ENCODE peak calls at places on chromosomes 4 and X, in four cellular contexts. I is WTC11, L is HepG2, A is GM12878. V is an unnamed sample.

GRCh38 chr4:141352775-141353544 is 132.3 kb downstream of the ZNF330 start:
- DNase-seq in I (no peak), L (no peak), A (no peak), V (peak)

GRCh38 chrX:152138388-152138784 is at the start of gene MAGEA10:
- DNase-seq in I (no peak), L (no peak), A (no peak), V (no peak)

GRCh38 chrX:115362334-115363095 is 73.0 kb downstream of the LUZP4 start:
- DNase-seq in I (no peak), L (no peak), A (no peak), V (no peak)

GRCh38 chr4:67131224-67131623 is 414.1 kb downstream of the CENPC start:
- DNase-seq in I (no peak), L (no peak), A (no peak), V (no peak)

GRCh38 chrX:102651242-102651967 is at the start of gene GPRASP1:
- DNase-seq in I (peak), L (no peak), A (no peak), V (no peak)

GRCh38 chr4:118772149-118773081 is 63.5 kb downstream of the SEC24D start:
- DNase-seq in I (no peak), L (peak), A (no peak), V (peak)

GRCh38 chrX:85379174-85379907 is at the start of gene POF1B:
- DNase-seq in I (no peak), L (no peak), A (peak), V (no peak)

GRCh38 chrX:10014462-10015373 is 47.6 kb downstream of the CLDN34 start:
- DNase-seq in I (peak), L (peak), A (no peak), V (peak)

GRCh38 chrX:120380699-120381098 is 18.8 kb downstream of the ATP1B4 start:
- DNase-seq in I (no peak), L (peak), A (no peak), V (peak)

GRCh38 chr4:57020467-57021101 is 41.9 kb downstream of the POLR2B start:
- DNase-seq in I (no peak), L (no peak), A (no peak), V (no peak)

GRCh38 chr4:156676116-156676851 is 295.3 kb downstream of the PDGFC start:
- DNase-seq in I (no peak), L (no peak), A (no peak), V (no peak)

GRCh38 chrX:130012683-130013082 is 30.2 kb downstream of the BCORL1 start:
- DNase-seq in I (no peak), L (no peak), A (no peak), V (no peak)

GRCh38 chrX:130014356-130014755 is 31.9 kb downstream of the BCORL1 start:
- DNase-seq in I (no peak), L (no peak), A (no peak), V (no peak)

GRCh38 chrX:130005408-130005807 is 23.0 kb downstream of the BCORL1 start:
- DNase-seq in I (no peak), L (no peak), A (no peak), V (no peak)

GRCh38 chrX:130013661-130014060 is 31.2 kb downstream of the BCORL1 start:
- DNase-seq in I (no peak), L (no peak), A (no peak), V (no peak)

DNA sequence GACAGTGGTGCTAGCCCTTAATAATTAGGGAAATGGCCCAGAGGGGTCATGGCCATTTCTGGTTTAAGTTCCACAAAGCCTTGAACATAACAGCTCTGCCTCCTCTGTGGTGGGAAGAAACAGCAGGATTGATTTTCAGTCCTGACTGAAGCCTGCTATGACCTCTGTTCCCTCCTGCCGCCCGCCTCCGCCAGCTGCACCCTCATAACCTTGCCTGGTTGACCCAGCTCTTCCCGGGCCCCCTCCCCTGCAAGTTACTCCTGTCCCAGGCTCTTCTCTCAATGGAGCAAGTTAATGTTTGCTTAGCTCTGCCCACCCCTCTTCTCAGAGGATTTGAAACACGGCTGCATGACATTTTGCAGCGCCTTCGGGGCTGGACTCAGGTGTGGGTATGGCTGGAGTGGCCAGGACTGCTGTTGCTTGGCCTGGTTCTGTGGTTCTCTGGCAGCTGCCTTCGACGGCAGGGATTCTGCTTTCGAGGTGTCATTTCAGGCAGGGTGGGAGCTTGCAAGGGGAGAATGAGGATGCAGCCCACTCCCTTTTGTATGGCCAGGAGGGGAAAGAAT is 27.3 kb downstream of the BCORL1 start:
- DNase-seq in I (no peak), L (peak), A (no peak), V (no peak)
- TF ChIP-seq TCF7 in I (no peak), L (no peak), A (no peak), V (no peak)

DNA sequence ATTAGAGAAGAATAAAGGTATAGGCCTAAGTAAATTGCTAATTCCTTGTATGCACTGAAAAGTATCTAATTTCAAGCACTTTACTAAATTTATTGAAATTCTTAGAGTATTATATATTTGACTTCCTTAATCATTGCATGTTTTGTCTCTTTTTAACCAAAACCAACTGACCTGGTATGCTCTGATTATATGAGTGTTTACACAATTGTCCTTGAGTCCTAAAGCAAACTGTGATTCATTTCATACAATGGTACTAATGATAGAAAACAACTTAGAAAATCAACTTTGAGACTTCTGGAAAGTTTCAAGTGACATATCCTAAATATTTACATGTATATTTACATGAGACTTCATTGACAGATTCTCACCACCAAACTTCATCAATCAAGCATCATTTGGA is 1177.1 kb downstream of the ADGRL3 start:
- DNase-seq in I (no peak), L (no peak), A (no peak), V (no peak)
- TF ChIP-seq TCF7 in I (no peak), L (no peak), A (no peak), V (no peak)

GRCh38 chrX:258291-259040 is 22.7 kb upstream of the PLCXD1 start:
- DNase-seq in I (no peak), L (no peak), A (no peak), V (no peak)

GRCh38 chrX:257681-258289 is 23.4 kb upstream of the PLCXD1 start:
- DNase-seq in I (no peak), L (peak), A (no peak), V (no peak)

GRCh38 chrX:261858-262390 is 19.3 kb upstream of the PLCXD1 start:
- DNase-seq in I (peak), L (no peak), A (no peak), V (no peak)

GRCh38 chrX:261167-261857 is 19.9 kb upstream of the PLCXD1 start:
- DNase-seq in I (peak), L (no peak), A (no peak), V (no peak)

GRCh38 chrX:259692-260355 is 21.4 kb upstream of the PLCXD1 start:
- DNase-seq in I (no peak), L (no peak), A (no peak), V (no peak)
- TF ChIP-seq TCF7 in I (no peak), L (no peak), A (no peak), V (no peak)

GRCh38 chr4:128468485-128468989 is 180.9 kb upstream of the PGRMC2 start:
- DNase-seq in I (no peak), L (no peak), A (no peak), V (no peak)
- TF ChIP-seq TCF7 in I (no peak), L (no peak), A (no peak), V (no peak)

DNA sequence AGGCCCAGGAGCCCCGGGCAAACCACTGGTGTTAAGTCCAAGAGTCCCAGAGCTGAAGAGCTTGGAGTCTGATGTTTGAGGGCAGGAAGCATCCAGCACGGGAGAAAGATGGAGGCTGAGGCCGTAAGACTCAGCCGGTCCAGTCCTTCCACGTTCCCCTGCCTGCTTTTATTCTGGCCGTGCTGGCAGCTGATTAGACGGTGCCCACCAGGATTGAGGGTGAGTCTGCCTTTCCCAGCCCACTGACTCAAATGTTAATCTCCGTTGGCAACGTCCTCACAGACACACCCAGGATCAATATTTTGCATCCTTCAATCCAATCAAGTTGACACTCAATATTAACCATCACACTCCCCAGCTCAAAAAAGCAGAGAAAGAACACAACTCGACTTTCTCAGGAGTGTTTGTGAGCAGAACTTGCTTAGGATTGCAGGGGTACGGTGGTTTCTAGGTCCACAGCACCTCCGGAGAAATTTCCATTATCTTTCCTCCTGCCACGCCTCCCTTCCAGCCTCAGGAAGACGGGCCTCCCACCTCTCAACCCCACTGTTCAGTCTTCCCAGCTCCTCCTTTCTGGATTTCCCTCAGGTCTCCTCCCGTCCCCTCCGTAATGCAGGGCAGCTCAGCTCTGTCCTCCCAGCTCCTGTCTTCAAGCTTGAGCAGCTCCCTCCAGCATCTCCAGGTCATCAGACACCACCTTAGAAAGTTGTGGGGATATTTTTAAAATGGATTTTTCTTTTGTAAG is 13.3 kb upstream of the TMEM271 start:
- DNase-seq in I (no peak), L (no peak), A (no peak), V (no peak)
- TF ChIP-seq TCF7 in I (no peak), L (no peak), A (no peak), V (no peak)

DNA sequence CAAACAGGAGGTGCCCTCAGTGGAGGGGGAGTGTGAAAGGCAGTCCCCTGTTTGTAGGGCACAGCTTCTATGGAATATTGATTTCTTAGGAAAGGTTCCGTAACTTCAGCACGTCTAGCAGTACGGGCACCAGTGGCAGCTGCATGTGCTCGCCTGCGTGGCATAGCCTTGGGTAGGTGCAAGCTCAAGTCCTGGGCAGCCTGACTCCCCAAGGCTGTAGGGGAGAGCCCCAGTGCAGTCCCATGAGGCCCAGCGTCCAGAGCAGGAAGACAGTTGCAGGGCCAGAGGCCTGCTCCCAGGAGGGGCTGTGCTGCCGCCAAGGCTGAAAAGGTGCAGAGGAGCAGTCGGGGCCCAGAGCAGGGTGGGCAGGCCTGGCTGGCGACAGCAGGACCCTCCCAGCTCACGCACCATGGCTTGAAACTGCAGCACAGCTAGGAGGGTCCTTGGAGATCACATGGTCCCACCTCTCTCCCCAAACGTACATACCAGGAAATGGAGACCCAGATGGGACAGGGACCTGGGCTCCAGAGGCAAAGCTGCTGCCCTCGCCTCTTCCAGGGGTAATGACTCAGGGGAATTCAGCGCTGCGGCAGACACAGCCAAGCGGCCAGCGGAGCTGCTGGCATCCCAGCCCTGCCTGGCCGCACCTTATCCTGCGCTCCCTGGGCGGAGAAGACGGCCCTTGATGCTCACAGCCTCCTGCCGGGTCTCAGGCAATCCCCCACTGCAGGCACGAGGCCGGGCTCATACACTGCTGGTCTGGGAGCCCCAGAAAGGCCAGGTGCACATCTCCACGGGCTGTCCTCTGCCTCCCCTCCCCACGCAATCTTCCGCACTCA is 6.0 kb upstream of the DUSP9 start:
- DNase-seq in I (peak), L (no peak), A (no peak), V (peak)
- TF ChIP-seq TCF7 in I (no peak), L (no peak), A (no peak), V (no peak)

GRCh38 chr4:136841526-136841925 is 690.8 kb downstream of the PCDH18 start:
- DNase-seq in I (no peak), L (no peak), A (no peak), V (no peak)
- TF ChIP-seq TCF7 in I (no peak), L (no peak), A (no peak), V (no peak)